ENCODE peak calls at places on chromosome 11, in nine cellular contexts. One of them, this sample, is unnamed.

GRCh38 chr11:83793332-83793731 is 507.2 kb upstream of the CCDC90B start:
- DNase-seq in GM23338: no peak
- DNase-seq in A549: no peak
- DNase-seq in Panc1: no peak
- DNase-seq in HCT116: no peak
- DNase-seq in HL-60: no peak
- DNase-seq in SK-N-SH: no peak
- DNase-seq in K562: no peak
- DNase-seq in GM12878: no peak
- DNase-seq in this sample: no peak

GRCh38 chr11:79708319-79708928 is 267.6 kb upstream of the TENM4 start:
- DNase-seq in GM23338: peak
- DNase-seq in A549: peak
- DNase-seq in Panc1: peak
- DNase-seq in HCT116: no peak
- DNase-seq in HL-60: peak
- DNase-seq in SK-N-SH: peak
- DNase-seq in K562: no peak
- DNase-seq in GM12878: peak
- DNase-seq in this sample: peak

GRCh38 chr11:14386895-14387480 is 28.0 kb upstream of the RRAS2 start:
- DNase-seq in GM23338: peak
- DNase-seq in A549: peak
- DNase-seq in Panc1: no peak
- DNase-seq in HCT116: no peak
- DNase-seq in HL-60: no peak
- DNase-seq in SK-N-SH: peak
- DNase-seq in K562: no peak
- DNase-seq in GM12878: no peak
- DNase-seq in this sample: no peak

GRCh38 chr11:116162086-116162485 is 610.7 kb downstream of the BUD13 start:
- DNase-seq in GM23338: no peak
- DNase-seq in A549: no peak
- DNase-seq in Panc1: no peak
- DNase-seq in HCT116: no peak
- DNase-seq in HL-60: no peak
- DNase-seq in SK-N-SH: no peak
- DNase-seq in K562: no peak
- DNase-seq in GM12878: no peak
- DNase-seq in this sample: no peak

GRCh38 chr11:9214765-9215164 is 50.4 kb downstream of the DENND5A start:
- DNase-seq in GM23338: no peak
- DNase-seq in A549: peak
- DNase-seq in Panc1: no peak
- DNase-seq in HCT116: peak
- DNase-seq in HL-60: no peak
- DNase-seq in SK-N-SH: no peak
- DNase-seq in K562: no peak
- DNase-seq in GM12878: no peak
- DNase-seq in this sample: no peak

GRCh38 chr11:68655806-68656205 is 28.5 kb upstream of the GAL start:
- DNase-seq in GM23338: no peak
- DNase-seq in A549: no peak
- DNase-seq in Panc1: no peak
- DNase-seq in HCT116: no peak
- DNase-seq in HL-60: no peak
- DNase-seq in SK-N-SH: no peak
- DNase-seq in K562: no peak
- DNase-seq in GM12878: no peak
- DNase-seq in this sample: no peak

GRCh38 chr11:102761646-102762238 is 18.7 kb downstream of the MMP10 start:
- DNase-seq in GM23338: peak
- DNase-seq in A549: no peak
- DNase-seq in Panc1: no peak
- DNase-seq in HCT116: no peak
- DNase-seq in HL-60: no peak
- DNase-seq in SK-N-SH: no peak
- DNase-seq in K562: no peak
- DNase-seq in GM12878: no peak
- DNase-seq in this sample: no peak

GRCh38 chr11:68905421-68906360 is 2.0 kb downstream of the IGHMBP2 start:
- DNase-seq in GM23338: peak
- DNase-seq in A549: no peak
- DNase-seq in Panc1: no peak
- DNase-seq in HCT116: no peak
- DNase-seq in HL-60: no peak
- DNase-seq in SK-N-SH: no peak
- DNase-seq in K562: no peak
- DNase-seq in GM12878: no peak
- DNase-seq in this sample: no peak

GRCh38 chr11:102197759-102198158 is 87.5 kb downstream of the YAP1 start:
- DNase-seq in GM23338: peak
- DNase-seq in A549: no peak
- DNase-seq in Panc1: no peak
- DNase-seq in HCT116: no peak
- DNase-seq in HL-60: no peak
- DNase-seq in SK-N-SH: no peak
- DNase-seq in K562: no peak
- DNase-seq in GM12878: no peak
- DNase-seq in this sample: peak

GRCh38 chr11:117851852-117852251 is 24.6 kb downstream of the FXYD6 start:
- DNase-seq in GM23338: no peak
- DNase-seq in A549: no peak
- DNase-seq in Panc1: no peak
- DNase-seq in HCT116: no peak
- DNase-seq in HL-60: no peak
- DNase-seq in SK-N-SH: no peak
- DNase-seq in K562: no peak
- DNase-seq in GM12878: no peak
- DNase-seq in this sample: no peak

GRCh38 chr11:134032501-134033091 is 36.3 kb upstream of the JAM3 start:
- DNase-seq in GM23338: no peak
- DNase-seq in A549: no peak
- DNase-seq in Panc1: no peak
- DNase-seq in HCT116: no peak
- DNase-seq in HL-60: no peak
- DNase-seq in SK-N-SH: no peak
- DNase-seq in K562: no peak
- DNase-seq in GM12878: no peak
- DNase-seq in this sample: no peak

GRCh38 chr11:119861160-119861559 is 132.2 kb upstream of the NECTIN1 start:
- DNase-seq in GM23338: no peak
- DNase-seq in A549: no peak
- DNase-seq in Panc1: no peak
- DNase-seq in HCT116: no peak
- DNase-seq in HL-60: no peak
- DNase-seq in SK-N-SH: no peak
- DNase-seq in K562: no peak
- DNase-seq in GM12878: no peak
- DNase-seq in this sample: no peak

GRCh38 chr11:128728767-128729587 is 35.1 kb downstream of the FLI1 start:
- DNase-seq in GM23338: no peak
- DNase-seq in A549: no peak
- DNase-seq in Panc1: no peak
- DNase-seq in HCT116: no peak
- DNase-seq in HL-60: peak
- DNase-seq in SK-N-SH: no peak
- DNase-seq in K562: no peak
- DNase-seq in GM12878: no peak
- DNase-seq in this sample: no peak

GRCh38 chr11:36265793-36266628 is 23.2 kb downstream of the COMMD9 start:
- DNase-seq in GM23338: peak
- DNase-seq in A549: peak
- DNase-seq in Panc1: no peak
- DNase-seq in HCT116: peak
- DNase-seq in HL-60: peak
- DNase-seq in SK-N-SH: peak
- DNase-seq in K562: peak
- DNase-seq in GM12878: no peak
- DNase-seq in this sample: peak

GRCh38 chr11:132838621-132839020 is 693.7 kb downstream of the OPCML start:
- DNase-seq in GM23338: no peak
- DNase-seq in A549: no peak
- DNase-seq in Panc1: no peak
- DNase-seq in HCT116: no peak
- DNase-seq in HL-60: peak
- DNase-seq in SK-N-SH: no peak
- DNase-seq in K562: no peak
- DNase-seq in GM12878: no peak
- DNase-seq in this sample: no peak

GRCh38 chr11:66859686-66860448 is 3.0 kb downstream of the LRFN4 start:
- DNase-seq in GM23338: no peak
- DNase-seq in A549: peak
- DNase-seq in Panc1: no peak
- DNase-seq in HCT116: no peak
- DNase-seq in HL-60: no peak
- DNase-seq in SK-N-SH: no peak
- DNase-seq in K562: no peak
- DNase-seq in GM12878: no peak
- DNase-seq in this sample: no peak

GRCh38 chr11:83219095-83219494 is 25.6 kb downstream of the ANKRD42 start:
- DNase-seq in GM23338: peak
- DNase-seq in A549: peak
- DNase-seq in Panc1: no peak
- DNase-seq in HCT116: no peak
- DNase-seq in HL-60: no peak
- DNase-seq in SK-N-SH: peak
- DNase-seq in K562: no peak
- DNase-seq in GM12878: no peak
- DNase-seq in this sample: peak

GRCh38 chr11:72084076-72084475 is 3.4 kb downstream of the LRRC51 start:
- DNase-seq in GM23338: no peak
- DNase-seq in A549: no peak
- DNase-seq in Panc1: no peak
- DNase-seq in HCT116: no peak
- DNase-seq in HL-60: no peak
- DNase-seq in SK-N-SH: no peak
- DNase-seq in K562: no peak
- DNase-seq in GM12878: no peak
- DNase-seq in this sample: no peak

GRCh38 chr11:130872513-130872912 is 43.8 kb downstream of the SNX19 start:
- DNase-seq in GM23338: no peak
- DNase-seq in A549: no peak
- DNase-seq in Panc1: no peak
- DNase-seq in HCT116: no peak
- DNase-seq in HL-60: no peak
- DNase-seq in SK-N-SH: no peak
- DNase-seq in K562: no peak
- DNase-seq in GM12878: no peak
- DNase-seq in this sample: no peak

GRCh38 chr11:130872102-130872501 is 44.2 kb downstream of the SNX19 start:
- DNase-seq in GM23338: no peak
- DNase-seq in A549: no peak
- DNase-seq in Panc1: no peak
- DNase-seq in HCT116: no peak
- DNase-seq in HL-60: no peak
- DNase-seq in SK-N-SH: no peak
- DNase-seq in K562: no peak
- DNase-seq in GM12878: no peak
- DNase-seq in this sample: no peak

GRCh38 chr11:130873766-130874165 is 42.5 kb downstream of the SNX19 start:
- DNase-seq in GM23338: no peak
- DNase-seq in A549: no peak
- DNase-seq in Panc1: no peak
- DNase-seq in HCT116: no peak
- DNase-seq in HL-60: no peak
- DNase-seq in SK-N-SH: no peak
- DNase-seq in K562: no peak
- DNase-seq in GM12878: no peak
- DNase-seq in this sample: no peak

GRCh38 chr11:130871616-130872015 is 44.7 kb downstream of the SNX19 start:
- DNase-seq in GM23338: no peak
- DNase-seq in A549: no peak
- DNase-seq in Panc1: no peak
- DNase-seq in HCT116: no peak
- DNase-seq in HL-60: no peak
- DNase-seq in SK-N-SH: no peak
- DNase-seq in K562: no peak
- DNase-seq in GM12878: no peak
- DNase-seq in this sample: no peak

DNA sequence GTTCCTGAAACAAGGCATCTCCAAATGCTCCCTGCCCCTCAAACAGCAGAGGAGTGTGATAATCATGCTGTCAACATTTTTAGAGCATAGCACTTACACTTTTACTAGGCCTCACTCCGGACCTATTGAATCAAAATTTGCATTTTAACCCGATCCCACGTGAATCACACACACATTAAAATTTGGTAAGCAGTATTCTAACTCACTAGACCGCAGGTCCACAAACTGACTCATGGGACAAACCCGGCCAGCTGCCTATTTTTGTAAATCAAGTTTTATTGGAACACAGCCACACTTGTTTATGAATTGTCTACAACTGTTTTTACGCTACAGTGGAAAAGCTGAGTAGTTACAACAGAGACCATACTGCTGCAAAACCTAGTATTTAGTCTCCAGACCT is 43.3 kb downstream of the SNX19 start:
- DNase-seq in GM23338: no peak
- DNase-seq in A549: no peak
- DNase-seq in Panc1: no peak
- DNase-seq in HCT116: no peak
- DNase-seq in HL-60: no peak
- DNase-seq in SK-N-SH: no peak
- DNase-seq in K562: no peak
- DNase-seq in GM12878: no peak
- DNase-seq in this sample: no peak
- TF ChIP-seq REST in GM23338: no peak
- TF ChIP-seq REST in A549: no peak
- TF ChIP-seq REST in Panc1: no peak
- TF ChIP-seq REST in HCT116: no peak
- TF ChIP-seq REST in HL-60: no peak
- TF ChIP-seq REST in SK-N-SH: no peak
- TF ChIP-seq REST in K562: no peak
- TF ChIP-seq REST in GM12878: no peak
- TF ChIP-seq REST in this sample: no peak

GRCh38 chr11:111819161-111820058 is 52.0 kb downstream of the ALG9 start:
- DNase-seq in GM23338: no peak
- DNase-seq in A549: no peak
- DNase-seq in Panc1: no peak
- DNase-seq in HCT116: no peak
- DNase-seq in HL-60: peak
- DNase-seq in SK-N-SH: peak
- DNase-seq in K562: no peak
- DNase-seq in GM12878: no peak
- DNase-seq in this sample: no peak
- TF ChIP-seq REST in GM23338: no peak
- TF ChIP-seq REST in A549: no peak
- TF ChIP-seq REST in Panc1: no peak
- TF ChIP-seq REST in HCT116: no peak
- TF ChIP-seq REST in HL-60: no peak
- TF ChIP-seq REST in SK-N-SH: no peak
- TF ChIP-seq REST in K562: no peak
- TF ChIP-seq REST in GM12878: no peak
- TF ChIP-seq REST in this sample: no peak

GRCh38 chr11:11757871-11758270 is 83.9 kb upstream of the USP47 start:
- DNase-seq in GM23338: no peak
- DNase-seq in A549: no peak
- DNase-seq in Panc1: no peak
- DNase-seq in HCT116: no peak
- DNase-seq in HL-60: no peak
- DNase-seq in SK-N-SH: peak
- DNase-seq in K562: no peak
- DNase-seq in GM12878: no peak
- DNase-seq in this sample: no peak
- TF ChIP-seq REST in GM23338: no peak
- TF ChIP-seq REST in A549: no peak
- TF ChIP-seq REST in Panc1: no peak
- TF ChIP-seq REST in HCT116: no peak
- TF ChIP-seq REST in HL-60: no peak
- TF ChIP-seq REST in SK-N-SH: no peak
- TF ChIP-seq REST in K562: no peak
- TF ChIP-seq REST in GM12878: no peak
- TF ChIP-seq REST in this sample: no peak

GRCh38 chr11:834371-835316 is 1.9 kb downstream of the CD151 start:
- DNase-seq in GM23338: no peak
- DNase-seq in A549: peak
- DNase-seq in Panc1: no peak
- DNase-seq in HCT116: peak
- DNase-seq in HL-60: no peak
- DNase-seq in SK-N-SH: no peak
- DNase-seq in K562: no peak
- DNase-seq in GM12878: no peak
- DNase-seq in this sample: no peak
- TF ChIP-seq REST in GM23338: no peak
- TF ChIP-seq REST in A549: peak
- TF ChIP-seq REST in Panc1: no peak
- TF ChIP-seq REST in HCT116: no peak
- TF ChIP-seq REST in HL-60: no peak
- TF ChIP-seq REST in SK-N-SH: peak
- TF ChIP-seq REST in K562: no peak
- TF ChIP-seq REST in GM12878: no peak
- TF ChIP-seq REST in this sample: no peak